ENCODE peak calls at places on chromosomes 4 and X, in seven cellular contexts. W, K, B, A, J, C and G are unnamed samples.

GRCh38 chrX:141904262-141904661 is 568 bp downstream of the MAGEC1 start:
- DNase-seq in W (no peak), K (no peak), B (no peak), A (no peak), J (no peak), C (no peak), G (no peak)

GRCh38 chr4:116180056-116180690 is 905.2 kb downstream of the TRAM1L1 start:
- DNase-seq in W (no peak), K (no peak), B (no peak), A (no peak), J (no peak), C (no peak), G (no peak)

GRCh38 chrX:103211012-103211715 is 3.7 kb upstream of the BEX4 start:
- DNase-seq in W (peak), K (no peak), B (peak), A (peak), J (peak), C (no peak), G (no peak)

GRCh38 chr4:108325561-108325960 is 156.8 kb upstream of the LEF1 start:
- DNase-seq in W (no peak), K (no peak), B (no peak), A (no peak), J (no peak), C (no peak), G (no peak)

GRCh38 chrX:39550795-39551361 is 546.9 kb downstream of the BCOR start:
- DNase-seq in W (no peak), K (no peak), B (no peak), A (no peak), J (no peak), C (no peak), G (no peak)

GRCh38 chr4:40946652-40947051 is 196.9 kb downstream of the NSUN7 start:
- DNase-seq in W (no peak), K (no peak), B (no peak), A (no peak), J (no peak), C (no peak), G (no peak)

GRCh38 chrX:40063555-40063954 is 34.2 kb downstream of the BCOR start:
- DNase-seq in W (no peak), K (no peak), B (no peak), A (no peak), J (no peak), C (no peak), G (no peak)

GRCh38 chrX:95346854-95347253 is 1337.8 kb upstream of the DIAPH2 start:
- DNase-seq in W (no peak), K (no peak), B (no peak), A (no peak), J (no peak), C (no peak), G (no peak)

GRCh38 chr4:113614414-113614813 is 147.1 kb downstream of the CAMK2D start:
- DNase-seq in W (no peak), K (no peak), B (no peak), A (no peak), J (no peak), C (no peak), G (no peak)

GRCh38 chr4:180058731-180059215 is 2184.4 kb upstream of the TENM3 start:
- DNase-seq in W (peak), K (no peak), B (peak), A (peak), J (no peak), C (peak), G (peak)

GRCh38 chr4:102578819-102579218 is 77.7 kb downstream of the NFKB1 start:
- DNase-seq in W (no peak), K (no peak), B (no peak), A (no peak), J (no peak), C (no peak), G (no peak)
- TF ChIP-seq CTCF in W (peak), K (no peak), B (no peak), A (peak), J (peak), C (peak), G (peak)

DNA sequence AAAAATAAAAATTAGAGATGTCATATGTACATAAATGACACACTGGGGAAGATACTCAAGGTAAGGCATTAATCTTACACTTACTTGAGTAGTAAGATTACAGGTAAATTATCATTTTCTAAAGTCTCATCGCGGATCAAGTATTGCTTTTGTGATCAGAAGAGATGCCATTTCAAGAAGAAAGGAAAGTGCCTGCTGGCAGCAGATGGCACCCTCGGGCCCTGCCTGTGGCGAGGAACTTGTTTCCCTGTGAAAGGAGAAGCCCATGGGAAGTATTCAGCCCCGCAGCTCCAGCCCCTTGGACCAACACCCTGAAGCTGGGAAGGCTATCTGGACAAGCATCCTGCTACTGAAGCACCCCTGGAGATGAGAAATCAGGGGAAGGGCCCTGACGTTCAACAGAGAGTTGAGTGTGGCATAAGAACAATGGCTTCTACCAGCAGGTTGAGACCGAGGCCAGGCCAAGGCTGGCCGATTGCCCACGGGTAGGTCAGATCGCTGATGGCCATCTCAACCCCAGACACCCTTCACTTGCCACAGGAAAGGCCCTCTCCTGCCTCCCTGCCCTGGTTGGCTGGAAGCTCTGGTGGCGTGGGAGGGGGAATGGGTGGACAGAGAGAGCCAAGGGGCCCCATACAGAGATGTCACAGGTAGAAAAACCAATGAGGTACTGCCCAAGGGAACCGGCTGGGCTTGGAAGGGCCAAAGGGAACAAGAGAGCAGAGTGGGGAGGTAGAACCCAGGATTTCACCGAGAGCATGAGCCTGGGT is 18.8 kb upstream of the MXD4 start:
- DNase-seq in W (no peak), K (no peak), B (no peak), A (no peak), J (no peak), C (no peak), G (no peak)
- TF ChIP-seq CTCF in W (no peak), K (no peak), B (no peak), A (no peak), J (no peak), C (no peak), G (no peak)

DNA sequence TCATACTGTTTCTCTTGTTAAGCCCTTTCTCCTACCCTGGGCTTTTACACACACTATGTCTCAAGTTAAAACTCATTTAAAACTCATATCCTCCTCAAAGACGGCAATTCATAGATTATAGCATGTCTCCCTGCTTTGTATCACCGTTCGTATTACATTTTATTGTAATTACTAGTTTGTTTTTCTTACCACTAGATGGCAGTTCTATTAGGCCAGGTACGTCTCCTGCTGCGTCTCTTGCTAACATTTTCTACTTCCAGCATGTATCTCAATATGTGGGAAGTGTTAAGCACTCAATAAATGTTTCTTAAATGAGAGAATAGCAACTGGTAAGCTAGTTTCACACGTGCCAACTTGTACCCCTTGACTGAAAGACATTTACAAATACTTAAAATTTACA is 450.3 kb upstream of the PCDH7 start:
- DNase-seq in W (no peak), K (no peak), B (no peak), A (no peak), J (no peak), C (no peak), G (no peak)
- TF ChIP-seq CTCF in W (no peak), K (no peak), B (no peak), A (peak), J (no peak), C (no peak), G (peak)

DNA sequence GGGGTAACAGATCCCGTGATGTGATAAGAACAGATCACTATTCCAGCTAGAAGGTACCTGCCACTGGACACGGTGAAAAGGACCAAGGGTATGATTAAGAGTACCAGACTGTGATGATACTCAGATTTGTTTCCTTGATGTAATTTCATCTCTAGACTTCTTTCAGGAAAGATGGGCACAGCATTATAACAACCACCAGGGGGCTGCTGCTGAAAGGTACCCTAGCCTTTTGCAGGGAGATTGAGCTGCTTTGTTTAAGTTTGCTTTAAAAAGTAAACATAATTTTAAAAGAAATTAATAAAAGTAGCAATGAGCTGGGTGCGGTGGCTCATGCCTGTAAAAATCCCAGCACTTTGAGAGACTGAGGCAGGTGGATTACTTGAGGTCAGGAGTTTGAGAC is 145.4 kb downstream of the EMCN start:
- DNase-seq in W (no peak), K (no peak), B (no peak), A (no peak), J (no peak), C (no peak), G (no peak)
- TF ChIP-seq CTCF in W (peak), K (no peak), B (no peak), A (peak), J (peak), C (peak), G (peak)

GRCh38 chrX:18707442-18708049 is at the start of gene PPEF1:
- DNase-seq in W (no peak), K (no peak), B (no peak), A (no peak), J (no peak), C (no peak), G (no peak)
- TF ChIP-seq CTCF in W (no peak), K (no peak), B (no peak), A (no peak), J (no peak), C (no peak), G (no peak)

DNA sequence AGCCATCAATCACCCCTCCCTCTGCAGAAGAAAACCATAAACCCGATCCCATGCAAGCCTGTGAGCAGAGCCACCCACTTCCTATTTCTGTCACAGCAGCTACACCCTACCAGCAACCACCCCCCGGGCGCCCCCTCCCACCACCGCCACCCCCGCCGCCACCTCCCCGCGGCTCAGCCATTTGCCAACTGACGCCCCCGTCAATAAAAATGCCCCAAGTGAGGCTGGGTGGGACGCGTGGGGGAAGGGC is 1.1 kb downstream of the PPP3CA start:
- DNase-seq in W (no peak), K (no peak), B (no peak), A (no peak), J (peak), C (no peak), G (no peak)
- TF ChIP-seq CTCF in W (no peak), K (no peak), B (no peak), A (no peak), J (no peak), C (no peak), G (no peak)